ENCODE peak calls at places on chromosomes 6 and 20, in nine cellular contexts. P, G, W, C, V, S, U, Z and A are unnamed samples.

GRCh38 chr6:159606786-159607185 is 86.3 kb downstream of the SOD2 start:
- DNase-seq in Z (no peak), U (no peak), V (no peak), W (no peak), C (no peak), S (no peak), P (no peak), G (no peak), A (no peak)

GRCh38 chr20:62067547-62068260 is 2.0 kb upstream of the TAF4 start:
- DNase-seq in P (no peak), S (no peak), W (no peak), U (no peak), Z (no peak), V (no peak), G (no peak), C (no peak), A (no peak)

GRCh38 chr6:7542878-7543394 is 1.5 kb downstream of the DSP start:
- DNase-seq in U (no peak), S (peak; percentile 83), P (peak; percentile 82), Z (peak; percentile 76), V (peak; percentile 78), G (peak; percentile 71), C (peak; percentile 87), W (peak; percentile 85), A (peak; percentile 70)

GRCh38 chr6:83536034-83536646 is 23.8 kb downstream of the PRSS35 start:
- DNase-seq in G (no peak), S (no peak), U (no peak), Z (peak; percentile 52), V (peak; percentile 34), C (peak; percentile 55), W (no peak), P (peak; percentile 51), A (peak; percentile 75)

GRCh38 chr6:88952065-88952704 is 11.2 kb downstream of the RNGTT start:
- DNase-seq in P (no peak), U (no peak), C (no peak), S (no peak), W (no peak), G (no peak), Z (no peak), V (no peak), A (no peak)

GRCh38 chr20:51221791-51222408 is 199.0 kb upstream of the KCNG1 start:
- DNase-seq in V (no peak), W (no peak), P (no peak), Z (no peak), S (no peak), U (no peak), G (no peak), C (no peak), A (peak; percentile 19)

GRCh38 chr6:16769986-16770376 is 8.7 kb upstream of the ATXN1 start:
- DNase-seq in V (no peak), S (no peak), G (no peak), U (no peak), C (no peak), W (no peak), P (no peak), Z (peak; percentile 28), A (no peak)

GRCh38 chr20:57483287-57484050 is 41.5 kb downstream of the CTCFL start:
- DNase-seq in P (no peak), S (no peak), V (no peak), Z (no peak), U (no peak), W (no peak), G (no peak), C (no peak), A (no peak)

GRCh38 chr20:8640461-8640860 is 428.4 kb upstream of the PLCB4 start:
- DNase-seq in Z (no peak), C (no peak), G (no peak), U (no peak), S (no peak), V (no peak), P (no peak), W (no peak), A (no peak)

GRCh38 chr6:103680116-103680515 is 1179.6 kb downstream of the HACE1 start:
- DNase-seq in Z (no peak), W (no peak), G (no peak), U (no peak), P (no peak), C (no peak), V (no peak), S (no peak), A (no peak)

DNA sequence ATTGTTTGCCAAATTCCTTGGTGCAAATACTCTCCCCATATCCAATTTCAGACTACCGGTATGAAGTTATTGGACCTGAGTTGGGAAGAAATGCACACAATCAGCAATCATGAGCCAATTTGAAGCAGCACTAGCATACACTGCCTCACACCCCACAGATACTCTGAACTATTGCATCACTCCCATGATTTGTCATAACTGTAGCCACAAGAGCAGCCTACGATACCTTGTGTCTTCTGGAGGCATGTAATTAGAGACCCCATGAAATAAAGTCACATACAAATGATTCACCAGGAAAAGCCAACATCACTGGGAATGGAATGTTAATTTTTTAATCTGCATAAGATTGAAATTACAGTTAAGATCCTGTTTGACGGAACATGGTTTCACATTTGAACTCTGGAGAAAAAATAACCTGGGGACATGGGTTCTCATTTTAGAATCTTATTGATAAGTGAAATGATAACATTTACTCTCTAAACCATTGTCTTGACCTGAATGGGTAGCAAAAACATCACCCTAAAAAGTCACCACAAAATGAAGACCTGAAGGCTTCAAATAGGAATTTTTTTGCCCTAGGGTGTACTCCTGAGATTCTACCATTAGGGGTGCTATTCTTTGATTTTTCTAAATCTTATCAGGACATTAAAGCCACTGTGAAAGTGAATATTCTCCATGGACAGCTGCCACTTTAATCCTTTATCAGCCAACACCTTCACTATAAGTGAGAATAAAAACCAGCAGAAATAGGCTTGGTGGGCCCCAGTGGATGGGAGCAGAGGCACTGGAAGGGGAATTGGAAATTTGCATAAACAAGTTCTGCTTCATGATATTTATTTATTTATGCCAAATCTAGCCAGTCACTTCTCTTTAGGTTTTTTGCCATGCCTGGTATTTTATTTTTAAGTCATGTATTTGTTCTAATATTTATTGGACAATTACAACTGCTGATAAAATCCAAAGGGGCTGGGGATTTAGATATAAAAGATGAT is 34.5 kb upstream of the HBS1L start:
- DNase-seq in C (no peak), G (no peak), S (no peak), V (no peak), U (no peak), P (no peak), W (no peak), Z (peak; percentile 2), A (peak; percentile 89)
- TF ChIP-seq POLR2A in C (no peak), G (no peak), S (no peak), V (no peak), U (no peak), P (no peak), W (no peak), Z (no peak), A (no peak)

GRCh38 chr6:140018588-140018987 is 644.1 kb upstream of the CITED2 start:
- DNase-seq in P (no peak), G (no peak), W (no peak), Z (no peak), S (no peak), V (no peak), U (no peak), C (no peak), A (no peak)
- TF ChIP-seq POLR2A in P (no peak), G (no peak), W (no peak), Z (no peak), S (no peak), V (no peak), U (no peak), C (no peak), A (no peak)

GRCh38 chr20:33719989-33720709 is at the start of gene PXMP4:
- DNase-seq in C (peak; percentile 88), P (peak; percentile 96), V (peak; percentile 95), U (peak; percentile 69), W (peak; percentile 94), Z (peak; percentile 99), S (peak; percentile 94), G (peak; percentile 97), A (peak; percentile 99)
- TF ChIP-seq POLR2A in C (no peak), P (peak; percentile 70), V (peak; percentile 85), U (no peak), W (no peak), Z (peak; percentile 24), S (no peak), G (no peak), A (peak; percentile 49)

DNA sequence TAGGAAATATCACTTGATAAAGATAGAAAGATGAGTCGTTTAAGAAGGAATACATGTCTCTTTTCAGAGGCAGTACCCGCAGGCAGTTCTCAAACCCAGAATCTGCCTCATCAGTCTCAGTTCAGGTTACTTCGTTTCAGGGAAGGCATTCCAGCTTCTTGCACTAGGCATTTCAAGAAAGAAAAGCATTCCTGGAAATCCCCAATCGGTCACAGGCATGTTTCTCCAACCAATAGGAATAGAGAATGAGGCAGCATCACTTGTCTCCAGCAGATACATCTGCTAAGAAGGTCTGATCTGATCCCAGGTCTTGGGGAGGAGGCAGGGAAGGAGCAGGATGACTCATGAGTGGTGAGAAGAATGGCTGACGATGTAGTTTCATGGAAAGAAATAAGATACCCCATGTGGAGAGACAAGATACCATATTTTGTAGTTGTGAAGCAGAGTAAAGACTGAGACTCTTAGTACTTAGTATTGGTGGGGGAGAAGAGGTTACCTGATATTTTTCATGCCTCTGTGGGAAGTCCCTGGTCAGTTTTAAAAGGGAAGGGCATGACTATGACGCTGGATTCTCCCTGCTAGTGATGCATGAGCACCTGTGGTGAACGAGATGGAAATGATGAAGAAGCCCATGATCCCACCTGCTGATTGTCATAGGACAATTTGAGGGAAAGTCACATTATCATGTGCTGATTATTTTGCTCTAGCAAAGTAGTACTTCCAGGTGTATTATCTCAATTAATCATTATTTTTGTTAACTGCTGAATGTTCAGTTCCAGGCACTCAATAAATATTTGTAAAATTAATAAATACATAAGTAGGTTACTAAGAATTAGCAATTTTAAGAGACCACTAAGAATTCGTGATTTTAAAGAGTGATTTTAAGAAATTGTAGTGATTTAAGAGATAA is 20.3 kb upstream of the HLA-DRB1 start:
- DNase-seq in V (peak; percentile 82), P (peak; percentile 40), U (no peak), S (peak; percentile 52), Z (peak; percentile 87), W (no peak), C (no peak), G (no peak), A (peak; percentile 72)
- TF ChIP-seq POLR2A in V (peak; percentile 30), P (peak; percentile 61), U (no peak), S (no peak), Z (no peak), W (no peak), C (no peak), G (no peak), A (no peak)